ENCODE peak calls at places on chromosomes 2 and 18, in five cellular contexts. D is IMR-90, Q is H9, R is mesendoderm, I is mesenchymal stem cell. U is an unnamed sample. For H3K4me1, the result is how much of the 10 kb centered on the place peaks cover.

GRCh38 chr18:31876707-31877106 is 66.2 kb downstream of the TRAPPC8 start:
- DNase-seq in D (peak), R (peak), I (no peak), Q (no peak), U (no peak)

GRCh38 chr18:7663305-7664023 is 96.3 kb downstream of the PTPRM start:
- DNase-seq in I (peak), D (no peak), R (no peak), Q (no peak), U (no peak)

GRCh38 chr18:13232060-13232917 is 13.7 kb downstream of the LDLRAD4 start:
- DNase-seq in Q (no peak), R (no peak), I (no peak), D (no peak), U (no peak)

GRCh38 chr2:61504949-61505348 is 33.2 kb downstream of the XPO1 start:
- DNase-seq in Q (no peak), R (no peak), D (no peak), I (no peak), U (no peak)

GRCh38 chr2:10126627-10127026 is 4.1 kb downstream of the RRM2 start:
- DNase-seq in D (peak), Q (no peak), R (no peak), I (no peak), U (no peak)

GRCh38 chr18:56068030-56068671 is 480.2 kb upstream of the TCF4 start:
- DNase-seq in R (peak), Q (no peak), I (peak), D (peak), U (no peak)

GRCh38 chr2:212595036-212595654 is 56.5 kb upstream of the ERBB4 start:
- DNase-seq in I (peak), Q (no peak), D (peak), R (peak), U (no peak)

GRCh38 chr2:24893934-24894333 is 26.1 kb downstream of the ADCY3 start:
- DNase-seq in Q (no peak), R (no peak), I (peak), D (peak), U (no peak)

GRCh38 chr18:37987901-37988300 is 422.3 kb upstream of the CELF4 start:
- DNase-seq in I (no peak), R (no peak), D (no peak), Q (no peak), U (no peak)

GRCh38 chr2:85769236-85769986 is 15.6 kb downstream of the ATOH8 start:
- DNase-seq in D (no peak), R (peak), Q (no peak), I (no peak), U (no peak)

GRCh38 chr2:213188971-213189899 is 37.8 kb upstream of the IKZF2 start:
- DNase-seq in D (peak), I (peak), Q (peak), R (peak), U (peak)

GRCh38 chr18:30957086-30957485 is 85.5 kb downstream of the DSC3 start:
- DNase-seq in I (no peak), D (no peak), R (no peak), Q (no peak), U (peak)

GRCh38 chr2:121634354-121635307 is 14.6 kb downstream of the CLASP1 start:
- DNase-seq in D (peak), I (peak), Q (no peak), R (no peak), U (no peak)

GRCh38 chr2:100211517-100211916 is 69.1 kb upstream of the AFF3 start:
- DNase-seq in I (peak), D (no peak), R (peak), Q (no peak), U (no peak)

GRCh38 chr2:199977984-199978415 is 22.6 kb downstream of the MAIP1 start:
- DNase-seq in I (peak), Q (no peak), D (peak), R (no peak), U (peak)

GRCh38 chr18:35005963-35006577 is 35.1 kb upstream of the MAPRE2 start:
- DNase-seq in D (peak), R (peak), Q (no peak), I (peak), U (peak)

GRCh38 chr2:241061275-241061674 is 40.8 kb downstream of the MTERF4 start:
- DNase-seq in I (peak), Q (no peak), R (no peak), D (peak), U (peak)

GRCh38 chr18:57294547-57294946 is 57.8 kb upstream of the ST8SIA3 start:
- DNase-seq in I (no peak), Q (peak), D (no peak), R (peak), U (no peak)

GRCh38 chr2:40304340-40304739 is 147.6 kb downstream of the SLC8A1 start:
- DNase-seq in I (no peak), R (peak), D (no peak), Q (peak), U (no peak)

GRCh38 chr2:230184727-230185578 is 34.8 kb downstream of the SP110 start:
- DNase-seq in Q (no peak), R (no peak), I (no peak), D (peak), U (no peak)

GRCh38 chr2:19810637-19811036 is 91.1 kb downstream of the TTC32 start:
- DNase-seq in R (no peak), D (peak), I (peak), Q (no peak), U (no peak)

GRCh38 chr2:190127651-190128050 is 65.1 kb upstream of the MSTN start:
- DNase-seq in Q (no peak), I (no peak), R (no peak), D (no peak), U (no peak)

GRCh38 chr2:30234180-30234971 is 3.0 kb downstream of the LBH start:
- DNase-seq in R (peak), I (peak), D (peak), Q (no peak), U (peak)

GRCh38 chr2:165776796-165777195 is 17.3 kb downstream of the GALNT3 start:
- DNase-seq in R (no peak), I (no peak), D (no peak), Q (no peak), U (no peak)

GRCh38 chr2:216082805-216083204 is 1.1 kb downstream of the TMEM169 start:
- DNase-seq in R (peak), D (peak), I (no peak), Q (no peak), U (no peak)

GRCh38 chr18:39344487-39344886 is 1778.9 kb upstream of the CELF4 start:
- DNase-seq in R (no peak), D (no peak), Q (no peak), I (no peak), U (no peak)

GRCh38 chr2:172558372-172558771 is 2.5 kb downstream of the PDK1 start:
- DNase-seq in D (no peak), Q (no peak), R (no peak), I (no peak), U (peak)

GRCh38 chr2:31366733-31367132 is 47.8 kb downstream of the XDH start:
- DNase-seq in I (no peak), R (no peak), Q (no peak), D (no peak), U (no peak)

GRCh38 chr18:63297678-63298392 is 21.7 kb downstream of the BCL2 start:
- DNase-seq in I (no peak), D (no peak), R (peak), Q (no peak), U (peak)

DNA sequence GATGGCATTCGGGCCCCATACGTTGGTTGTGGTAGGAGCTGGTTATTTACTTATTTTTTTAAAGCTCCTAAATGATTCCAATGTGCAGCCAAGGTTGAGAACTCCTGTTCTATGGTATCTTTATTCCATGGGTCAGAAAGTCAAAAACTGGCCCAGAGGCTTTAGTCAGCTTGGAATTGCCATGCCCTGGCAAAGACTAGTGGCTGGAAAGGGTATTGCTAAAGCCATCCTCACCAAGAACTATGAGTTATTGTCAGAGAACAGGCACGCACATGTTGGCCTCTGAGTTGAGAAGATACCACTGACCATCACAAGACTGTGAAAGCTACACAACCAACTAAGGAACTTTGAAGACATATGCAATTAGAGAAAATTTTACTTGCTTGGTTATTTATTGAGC is 47.9 kb upstream of the ACMSD start:
- DNase-seq in Q (no peak), R (peak), D (no peak), I (no peak), U (peak)
- H3K18ac ChIP-seq in Q (no peak), R (no peak), D (no peak), I (no peak), U (no peak)

GRCh38 chr2:42147641-42148274 is 21.4 kb upstream of the EML4 start:
- DNase-seq in Q (no peak), R (no peak), D (peak), I (peak), U (peak)
- H3K9ac ChIP-seq in Q (no peak), R (no peak), D (no peak), I (peak), U (no peak)

DNA sequence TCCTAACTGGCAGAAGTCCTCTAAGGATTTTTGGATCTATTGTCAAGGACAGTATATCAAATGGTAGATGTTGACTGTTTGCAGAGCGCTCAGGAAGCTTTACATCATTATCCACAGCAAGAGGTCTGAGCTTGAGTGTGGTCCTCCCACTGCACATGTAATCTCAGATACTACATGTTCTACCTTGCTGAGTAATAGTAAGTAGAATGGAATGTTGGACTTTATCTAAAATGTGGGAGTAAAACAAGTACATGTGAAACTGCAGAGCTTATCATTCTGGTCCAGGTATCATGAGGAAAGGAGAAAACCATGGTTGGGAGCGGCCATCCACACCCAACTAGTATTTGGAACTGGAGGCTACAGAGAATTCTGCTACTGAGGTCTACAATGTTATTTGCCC is 19.3 kb upstream of the CD28 start:
- DNase-seq in R (no peak), Q (no peak), I (no peak), D (peak), U (no peak)
- H3K4me1 ChIP-seq in R (under half), Q (under half), I (under half), D (under half), U (under half)

GRCh38 chr2:180625006-180625844 is 355.2 kb upstream of the UBE2E3 start:
- DNase-seq in R (no peak), D (peak), I (peak), Q (no peak), U (no peak)

GRCh38 chr2:180618570-180618969 is 361.8 kb upstream of the UBE2E3 start:
- DNase-seq in R (no peak), Q (no peak), I (peak), D (peak), U (no peak)

GRCh38 chr2:180621366-180621765 is 359.0 kb upstream of the UBE2E3 start:
- DNase-seq in D (no peak), R (no peak), I (no peak), Q (no peak), U (no peak)

DNA sequence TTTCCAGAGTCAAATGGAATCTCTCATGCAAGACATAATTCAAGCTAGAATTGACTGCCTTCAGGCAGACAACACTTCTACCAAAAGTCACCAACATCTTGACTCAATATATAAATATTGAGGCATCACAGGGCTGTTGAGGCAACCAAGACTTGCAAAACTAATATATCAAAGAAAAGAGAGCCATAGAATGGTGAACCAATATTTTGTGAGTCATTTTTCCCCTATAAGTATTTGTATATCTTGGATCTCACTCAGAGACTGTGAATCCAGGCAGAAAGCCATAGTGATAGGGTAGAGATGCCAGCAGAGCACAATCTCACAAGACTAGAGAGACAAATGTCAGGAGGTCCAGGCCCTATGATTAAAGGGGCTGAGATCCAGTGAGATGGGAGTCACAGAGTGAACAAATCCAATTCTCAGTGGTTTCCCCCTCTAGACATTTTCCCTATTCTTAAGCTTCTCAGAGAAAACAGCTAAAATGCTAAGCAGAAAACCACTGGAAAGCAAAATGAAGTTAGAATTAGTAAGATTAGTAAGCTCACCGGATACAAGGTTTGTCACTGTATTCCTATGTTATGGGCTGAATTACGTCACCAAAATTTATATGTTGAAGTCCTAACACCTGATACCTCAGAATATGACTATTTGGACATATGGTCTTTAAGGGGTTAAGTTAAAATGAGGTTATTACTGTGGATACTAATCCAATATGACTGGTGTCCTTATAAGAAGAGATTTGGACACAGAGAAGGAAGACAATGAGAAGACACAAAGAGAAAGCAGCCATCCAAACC is 358.1 kb upstream of the UBE2E3 start:
- DNase-seq in D (peak), R (no peak), Q (no peak), I (peak), U (no peak)
- H3K18ac ChIP-seq in D (peak), R (no peak), Q (no peak), I (no peak), U (no peak)

GRCh38 chr2:72953976-72954375 is 36.7 kb downstream of the EMX1 start:
- DNase-seq in Q (no peak), D (no peak), R (no peak), I (no peak), U (no peak)

GRCh38 chr2:72956936-72957335 is 39.6 kb downstream of the EMX1 start:
- DNase-seq in Q (no peak), D (no peak), I (no peak), R (no peak), U (no peak)

GRCh38 chr2:72956050-72956395 is 38.7 kb downstream of the EMX1 start:
- DNase-seq in R (no peak), D (no peak), I (no peak), Q (no peak), U (no peak)

GRCh38 chr2:72954376-72955187 is 37.3 kb downstream of the EMX1 start:
- DNase-seq in Q (no peak), D (no peak), I (no peak), R (no peak), U (no peak)

GRCh38 chr2:72955188-72956049 is 38.1 kb downstream of the EMX1 start:
- DNase-seq in D (no peak), Q (no peak), R (no peak), I (no peak), U (no peak)
- H3K9ac ChIP-seq in D (no peak), Q (no peak), R (no peak), I (no peak), U (no peak)

GRCh38 chr18:48918156-48918555 is 32.6 kb downstream of the SMAD7 start:
- DNase-seq in Q (peak), I (no peak), D (no peak), R (no peak), U (no peak)
- H3K4me1 ChIP-seq in Q (under half), I (under half), D (under half), R (under half), U (under half)